ENCODE peak calls at places on chromosomes 1 and 21, in six cellular contexts. Y is psoas muscle, B is tibial artery, E is heart right ventricle, W is heart left ventricle, K is fibroblast of lung. T is an unnamed sample.

GRCh38 chr1:153364766-153365678 is 7.4 kb downstream of the S100A9 start:
- DNase-seq in Y (no peak), B (no peak), E (no peak), W (no peak), K (no peak), T (no peak)

GRCh38 chr1:166924829-166925541 is 48.9 kb upstream of the TADA1 start:
- DNase-seq in Y (no peak), B (no peak), E (no peak), W (no peak), K (no peak), T (no peak)

GRCh38 chr1:18794561-18794960 is 64.9 kb downstream of the TAS1R2 start:
- DNase-seq in Y (no peak), B (no peak), E (no peak), W (no peak), K (no peak), T (no peak)

GRCh38 chr1:162627662-162628296 is 4.5 kb upstream of the DDR2 start:
- DNase-seq in Y (no peak), B (no peak), E (no peak), W (no peak), K (peak; percentile 68), T (no peak)

GRCh38 chr1:223716302-223716862 is 4.0 kb downstream of the CAPN2 start:
- DNase-seq in Y (no peak), B (no peak), E (no peak), W (no peak), K (no peak), T (no peak)

GRCh38 chr21:31372176-31372765 is 28.2 kb upstream of the TIAM1 start:
- DNase-seq in Y (no peak), B (no peak), E (no peak), W (no peak), K (no peak), T (no peak)

GRCh38 chr1:8015036-8015808 is 10.9 kb downstream of the ERRFI1 start:
- DNase-seq in Y (no peak), B (no peak), E (peak; percentile 78), W (no peak), K (peak; percentile 90), T (peak; percentile 76)

GRCh38 chr21:39661121-39661520 is 48.4 kb downstream of the B3GALT5 start:
- DNase-seq in Y (no peak), B (no peak), E (no peak), W (no peak), K (no peak), T (no peak)

GRCh38 chr1:65980241-65980640 is 187.5 kb downstream of the PDE4B start:
- DNase-seq in Y (no peak), B (no peak), E (no peak), W (no peak), K (no peak), T (no peak)

GRCh38 chr1:28258628-28259251 is 578 bp upstream of the SESN2 start:
- DNase-seq in Y (no peak), B (no peak), E (no peak), W (no peak), K (no peak), T (no peak)

GRCh38 chr1:92186081-92186480 is 31.6 kb upstream of the C1orf146 start:
- DNase-seq in Y (no peak), B (no peak), E (no peak), W (no peak), K (no peak), T (no peak)

GRCh38 chr1:26787381-26787705 is 407 bp upstream of the PIGV start:
- DNase-seq in Y (no peak), B (no peak), E (peak; percentile 12), W (no peak), K (no peak), T (no peak)

GRCh38 chr1:155010211-155010918 is 7.8 kb downstream of the ZBTB7B start:
- DNase-seq in Y (no peak), B (no peak), E (no peak), W (no peak), K (no peak), T (no peak)

GRCh38 chr1:97050501-97050900 is 328.9 kb downstream of the PTBP2 start:
- DNase-seq in Y (no peak), B (no peak), E (no peak), W (no peak), K (peak; percentile 70), T (no peak)

GRCh38 chr1:160030657-160031367 is 978 bp downstream of the PIGM start:
- DNase-seq in Y (no peak), B (peak; percentile 22), E (peak; percentile 9), W (no peak), K (no peak), T (no peak)

GRCh38 chr1:22749919-22750670 is 39.5 kb downstream of the EPHB2 start:
- DNase-seq in Y (no peak), B (peak; percentile 73), E (peak; percentile 16), W (no peak), K (peak; percentile 92), T (peak; percentile 81)

GRCh38 chr1:54375331-54376084 is 30.7 kb downstream of the SSBP3 start:
- DNase-seq in Y (no peak), B (no peak), E (no peak), W (peak; percentile 54), K (no peak), T (no peak)
- H3K27ac ChIP-seq in Y (peak overlapping the region; percentile 41), B (no peak overlapping the region), E (peak overlapping the region; percentile 64), W (no peak overlapping the region), K (no peak overlapping the region), T (no peak overlapping the region)

DNA sequence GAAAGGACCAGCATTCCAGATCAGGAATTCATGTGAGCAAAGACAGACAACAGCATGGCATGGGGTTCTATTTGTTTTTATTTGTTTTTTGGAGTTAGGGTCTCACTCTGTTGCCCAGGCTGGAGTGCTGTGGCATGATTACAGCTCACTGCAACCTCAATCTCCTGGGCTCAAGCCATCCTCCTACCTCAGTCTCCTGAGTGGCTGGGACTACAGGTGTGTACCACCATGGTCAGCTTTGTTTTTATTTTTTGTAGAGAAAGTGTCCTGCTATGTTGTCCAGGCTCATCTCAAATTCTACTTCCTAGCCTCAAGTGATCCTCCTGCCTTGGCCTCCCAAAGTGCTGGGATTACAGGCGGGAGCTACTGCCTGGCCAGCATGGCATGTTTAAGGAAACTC is 9.7 kb upstream of the CAMK2N1 start:
- DNase-seq in Y (no peak), B (no peak), E (no peak), W (no peak), K (no peak), T (no peak)
- H3K27ac ChIP-seq in Y (no peak overlapping the region), B (no peak overlapping the region), E (no peak overlapping the region), W (no peak overlapping the region), K (peak overlapping the region; percentile 49), T (peak overlapping the region; percentile 100)

GRCh38 chr1:209796733-209797025 is 9.3 kb downstream of the IRF6 start:
- DNase-seq in Y (no peak), B (no peak), E (no peak), W (no peak), K (no peak), T (no peak)

GRCh38 chr1:209790286-209791193 is 6.2 kb upstream of the C1orf74 start:
- DNase-seq in Y (no peak), B (no peak), E (no peak), W (no peak), K (no peak), T (no peak)

GRCh38 chr1:209789245-209789644 is 4.9 kb upstream of the C1orf74 start:
- DNase-seq in Y (no peak), B (no peak), E (no peak), W (no peak), K (no peak), T (no peak)

GRCh38 chr1:209787551-209787950 is 3.2 kb upstream of the C1orf74 start:
- DNase-seq in Y (no peak), B (no peak), E (peak; percentile 58), W (peak; percentile 57), K (no peak), T (no peak)

GRCh38 chr1:209791920-209792319 is 7.6 kb upstream of the C1orf74 start:
- DNase-seq in Y (no peak), B (no peak), E (no peak), W (no peak), K (no peak), T (peak; percentile 73)
- H3K27ac ChIP-seq in Y (no peak overlapping the region), B (no peak overlapping the region), E (no peak overlapping the region), W (no peak overlapping the region), K (no peak overlapping the region), T (no peak overlapping the region)

GRCh38 chr1:236057546-236057945 is 7.3 kb downstream of the NID1 start:
- DNase-seq in Y (no peak), B (no peak), E (no peak), W (no peak), K (no peak), T (no peak)
- H3K27ac ChIP-seq in Y (no peak overlapping the region), B (no peak overlapping the region), E (peak overlapping the region; percentile 46), W (no peak overlapping the region), K (peak overlapping the region; percentile 23), T (no peak overlapping the region)

GRCh38 chr1:181011301-181012202 is 11.1 kb downstream of the STX6 start:
- DNase-seq in Y (no peak), B (no peak), E (no peak), W (no peak), K (no peak), T (no peak)
- H3K27ac ChIP-seq in Y (no peak overlapping the region), B (peak overlapping the region; percentile 30), E (no peak overlapping the region), W (no peak overlapping the region), K (no peak overlapping the region), T (no peak overlapping the region)

GRCh38 chr1:246081856-246082668 is 425.0 kb downstream of the SMYD3 start:
- DNase-seq in Y (no peak), B (no peak), E (no peak), W (no peak), K (no peak), T (no peak)

GRCh38 chr1:246080031-246080430 is 427.0 kb downstream of the SMYD3 start:
- DNase-seq in Y (no peak), B (no peak), E (no peak), W (no peak), K (no peak), T (no peak)

GRCh38 chr1:246078888-246079252 is 428.2 kb downstream of the SMYD3 start:
- DNase-seq in Y (no peak), B (no peak), E (no peak), W (no peak), K (no peak), T (no peak)

GRCh38 chr1:246083416-246083815 is 423.7 kb downstream of the SMYD3 start:
- DNase-seq in Y (no peak), B (no peak), E (no peak), W (no peak), K (no peak), T (no peak)

DNA sequence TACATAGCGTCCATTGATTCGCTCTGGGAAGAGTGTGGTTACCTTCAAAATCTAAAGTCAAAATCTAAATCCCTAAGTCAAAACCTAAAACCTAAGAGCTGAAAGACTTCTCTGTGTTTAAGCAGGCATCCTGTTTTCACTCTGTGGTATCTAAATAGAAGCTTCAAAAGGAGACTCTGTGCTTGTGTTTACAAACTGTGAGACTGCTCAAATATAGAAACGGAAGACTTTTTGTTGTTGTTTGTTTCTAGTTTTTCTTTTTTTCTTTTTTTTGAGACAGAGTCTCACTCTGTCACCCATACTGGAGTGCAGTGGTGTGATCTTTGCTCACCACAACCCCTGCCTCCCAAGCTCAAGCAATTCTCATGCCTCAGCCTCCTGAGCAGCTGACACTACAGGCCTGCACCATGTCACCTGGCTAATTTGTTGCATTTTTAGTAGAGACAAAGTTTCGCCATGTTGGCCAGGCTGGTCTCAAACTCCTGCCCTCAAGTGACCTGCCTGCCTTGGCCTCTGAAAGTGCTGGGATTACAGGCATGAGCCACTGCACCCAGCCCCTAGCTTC is 425.9 kb downstream of the SMYD3 start:
- DNase-seq in Y (no peak), B (no peak), E (no peak), W (no peak), K (no peak), T (no peak)
- H3K27ac ChIP-seq in Y (no peak overlapping the region), B (no peak overlapping the region), E (no peak overlapping the region), W (no peak overlapping the region), K (no peak overlapping the region), T (no peak overlapping the region)

T was measured in foreskin keratinocyte.